ENCODE peak calls at places on chromosomes 2 and 18, in ten cellular contexts. X is Panc1; K is lower lobe of right lung; S is mucosa of descending colon; W is effector memory CD4-positive, alpha-beta T cell; U is astrocyte; H is left lung; V is body of pancreas; Z is heart left ventricle; A is Peyer's patch. T is an unnamed sample.

GRCh38 chr2:144801325-144801724 is 281.4 kb upstream of the ZEB2 start:
- DNase-seq in X (no peak), K (no peak), S (no peak), W (no peak), U (no peak), H (no peak), V (no peak), Z (no peak), A (no peak), T (no peak)

GRCh38 chr2:168784993-168785392 is 17.4 kb upstream of the NOSTRIN start:
- DNase-seq in X (no peak), K (no peak), S (no peak), W (no peak), U (no peak), H (no peak), V (no peak), Z (no peak), A (no peak), T (no peak)

GRCh38 chr2:205850611-205851010 is 168.3 kb downstream of the NRP2 start:
- DNase-seq in X (no peak), K (no peak), S (no peak), W (no peak), U (no peak), H (no peak), V (no peak), Z (no peak), A (no peak), T (no peak)

GRCh38 chr2:169693344-169693743 is 861 bp downstream of the CFAP210 start:
- DNase-seq in X (no peak), K (no peak), S (no peak), W (peak; percentile 2), U (no peak), H (no peak), V (no peak), Z (no peak), A (no peak), T (no peak)

GRCh38 chr2:197929886-197930227 is 125.5 kb downstream of the PLCL1 start:
- DNase-seq in X (no peak), K (no peak), S (no peak), W (no peak), U (no peak), H (no peak), V (no peak), Z (no peak), A (no peak), T (no peak)

GRCh38 chr2:150495993-150496627 is 8.6 kb upstream of the RND3 start:
- DNase-seq in X (no peak), K (no peak), S (no peak), W (no peak), U (peak; percentile 98), H (no peak), V (no peak), Z (no peak), A (no peak), T (no peak)

GRCh38 chr2:31018280-31018679 is 120.0 kb downstream of the GALNT14 start:
- DNase-seq in X (no peak), K (no peak), S (no peak), W (no peak), U (no peak), H (no peak), V (no peak), Z (no peak), A (no peak), T (no peak)

GRCh38 chr2:187266147-187266546 is 181.9 kb downstream of the CALCRL start:
- DNase-seq in X (no peak), K (no peak), S (no peak), W (no peak), U (no peak), H (no peak), V (no peak), Z (no peak), A (no peak), T (no peak)

GRCh38 chr2:121172456-121172855 is 112.5 kb downstream of the TFCP2L1 start:
- DNase-seq in X (no peak), K (no peak), S (no peak), W (no peak), U (no peak), H (no peak), V (no peak), Z (no peak), A (no peak), T (no peak)

GRCh38 chr18:25289040-25289631 is 62.8 kb downstream of the ZNF521 start:
- DNase-seq in X (no peak), K (peak; percentile 43), S (no peak), W (no peak), U (peak; percentile 80), H (no peak), V (no peak), Z (no peak), A (no peak), T (no peak)

GRCh38 chr2:15559800-15560403 is 1.2 kb downstream of the NBAS start:
- DNase-seq in X (no peak), K (no peak), S (no peak), W (no peak), U (no peak), H (no peak), V (no peak), Z (no peak), A (no peak), T (no peak)

GRCh38 chr2:234865040-234865439 is 86.8 kb upstream of the SH3BP4 start:
- DNase-seq in X (no peak), K (no peak), S (no peak), W (no peak), U (no peak), H (no peak), V (no peak), Z (no peak), A (no peak), T (no peak)

GRCh38 chr2:43309935-43310334 is 83.5 kb upstream of the ZFP36L2 start:
- DNase-seq in X (no peak), K (no peak), S (no peak), W (no peak), U (no peak), H (no peak), V (no peak), Z (no peak), A (no peak), T (no peak)

GRCh38 chr2:51649366-51649765 is 617.4 kb upstream of the NRXN1 start:
- DNase-seq in X (no peak), K (no peak), S (no peak), W (no peak), U (no peak), H (no peak), V (no peak), Z (no peak), A (no peak), T (no peak)

GRCh38 chr18:10230072-10230471 is 224.4 kb upstream of the APCDD1 start:
- DNase-seq in X (no peak), K (no peak), S (no peak), W (no peak), U (peak; percentile 91), H (no peak), V (no peak), Z (no peak), A (no peak), T (no peak)

GRCh38 chr2:99480390-99480789 is 9.4 kb downstream of the REV1 start:
- DNase-seq in X (no peak), K (no peak), S (no peak), W (no peak), U (peak; percentile 24), H (no peak), V (no peak), Z (no peak), A (no peak), T (no peak)

GRCh38 chr18:5710676-5711075 is 166.9 kb upstream of the EPB41L3 start:
- DNase-seq in X (no peak), K (no peak), S (no peak), W (no peak), U (no peak), H (no peak), V (no peak), Z (no peak), A (no peak), T (no peak)
- H3K4me1 ChIP-seq in X (no peaks in the 10 kb centered on the region), K (no peaks in the 10 kb centered on the region), S (no peaks in the 10 kb centered on the region), W (no peaks in the 10 kb centered on the region), U (no peaks in the 10 kb centered on the region), H (no peaks in the 10 kb centered on the region), V (no peaks in the 10 kb centered on the region), Z (no peaks in the 10 kb centered on the region), A (no peaks in the 10 kb centered on the region), T (no peaks in the 10 kb centered on the region)

DNA sequence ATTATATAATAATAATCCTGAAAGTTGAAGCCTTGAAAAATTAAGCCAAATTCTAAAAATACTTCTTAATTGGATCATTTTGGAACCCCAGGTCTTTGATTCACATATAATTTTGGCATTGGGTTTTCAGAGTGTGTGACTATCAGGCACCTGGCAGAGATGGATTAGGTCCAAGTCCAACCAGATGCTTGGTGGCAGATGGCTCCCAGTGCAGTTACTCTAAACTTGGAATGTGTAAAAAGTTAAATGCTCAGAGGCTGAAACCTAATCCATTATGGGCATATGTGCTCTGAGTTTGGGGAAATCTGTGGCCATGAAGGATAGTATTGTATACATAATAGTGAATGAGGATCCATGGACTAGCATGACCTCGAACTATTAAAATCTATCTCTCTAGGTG is 333.1 kb downstream of the RPRM start:
- DNase-seq in X (no peak), K (no peak), S (no peak), W (no peak), U (no peak), H (no peak), V (peak; percentile 52), Z (no peak), A (no peak), T (no peak)
- H3K4me1 ChIP-seq in X (no peaks in the 10 kb centered on the region), K (no peaks in the 10 kb centered on the region), S (no peaks in the 10 kb centered on the region), W (no peaks in the 10 kb centered on the region), U (no peaks in the 10 kb centered on the region), H (no peaks in the 10 kb centered on the region), V (peaks cover 8% of the 10 kb centered on the region), Z (no peaks in the 10 kb centered on the region), A (no peaks in the 10 kb centered on the region), T (no peaks in the 10 kb centered on the region)

DNA sequence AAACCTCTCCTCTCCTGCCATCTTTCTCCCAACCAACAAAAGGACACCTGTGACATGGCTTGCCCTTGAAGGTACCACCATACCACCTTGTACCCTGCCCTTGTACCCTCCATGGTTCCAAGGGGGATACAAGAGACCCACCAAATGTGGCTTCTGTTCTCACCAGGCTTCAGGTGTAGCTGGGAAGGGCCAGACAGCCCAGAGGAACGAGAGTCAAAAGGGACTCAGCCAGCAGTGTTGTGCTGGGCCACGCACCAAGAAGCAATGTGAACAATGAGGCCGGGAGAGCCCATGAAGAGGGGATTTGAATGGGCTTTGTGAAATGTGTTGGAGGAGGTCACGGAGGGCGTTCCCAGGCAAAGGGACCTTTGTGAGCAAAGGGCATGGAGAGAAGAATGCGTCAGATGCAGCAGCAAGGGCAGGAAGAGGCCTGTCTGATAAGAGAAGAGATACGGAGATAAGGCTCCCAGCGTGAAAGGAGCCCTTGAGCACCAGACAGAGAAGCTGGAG is 48.6 kb downstream of the PLB1 start:
- DNase-seq in X (no peak), K (no peak), S (no peak), W (peak; percentile 6), U (no peak), H (no peak), V (no peak), Z (no peak), A (no peak), T (no peak)
- H3K4me1 ChIP-seq in X (no peaks in the 10 kb centered on the region), K (peaks cover 4% of the 10 kb centered on the region), S (peaks cover 33% of the 10 kb centered on the region), W (peaks cover 25% of the 10 kb centered on the region), U (peaks cover 14% of the 10 kb centered on the region), H (no peaks in the 10 kb centered on the region), V (no peaks in the 10 kb centered on the region), Z (no peaks in the 10 kb centered on the region), A (no peaks in the 10 kb centered on the region), T (peaks cover 14% of the 10 kb centered on the region)

DNA sequence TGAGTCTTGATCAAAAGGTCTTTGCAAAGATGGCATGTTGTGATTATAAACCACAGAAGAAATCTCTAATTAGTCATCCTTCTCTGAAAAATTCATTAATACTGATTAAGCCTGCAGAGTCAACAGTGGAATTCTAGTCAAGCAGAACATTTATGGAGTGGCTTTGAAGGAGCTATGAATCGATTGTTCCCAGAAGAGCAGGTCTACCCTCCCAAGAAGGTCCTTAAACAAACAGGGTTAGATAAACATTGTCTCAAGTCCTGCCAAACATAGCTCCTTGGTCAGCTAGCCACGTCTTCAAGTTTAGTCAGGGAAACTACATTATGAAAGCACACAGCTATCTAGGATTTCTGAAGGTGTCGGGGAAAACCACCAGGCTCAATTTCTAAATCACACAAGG is 88.9 kb downstream of the ITGA4 start:
- DNase-seq in X (no peak), K (no peak), S (no peak), W (no peak), U (peak; percentile 68), H (no peak), V (no peak), Z (no peak), A (no peak), T (no peak)
- H3K4me1 ChIP-seq in X (no peaks in the 10 kb centered on the region), K (no peaks in the 10 kb centered on the region), S (no peaks in the 10 kb centered on the region), W (no peaks in the 10 kb centered on the region), U (peaks cover 3% of the 10 kb centered on the region), H (no peaks in the 10 kb centered on the region), V (no peaks in the 10 kb centered on the region), Z (no peaks in the 10 kb centered on the region), A (no peaks in the 10 kb centered on the region), T (no peaks in the 10 kb centered on the region)